ENCODE peak calls at places on chromosome 10, in five cellular contexts. One of them, this sample, is unnamed.

GRCh38 chr10:29961351-29961750 is 98.0 kb downstream of the JCAD start:
- DNase-seq in activated CD8-positive, alpha-beta memory T cell treated with anti-CD3 and anti-CD28 coated beads for 48 hours: no peak
- DNase-seq in HEK293T: no peak
- DNase-seq in memory B cell: no peak
- DNase-seq in cardiac fibroblast: no peak
- DNase-seq in this sample: no peak

GRCh38 chr10:61633665-61634064 is 29.1 kb upstream of the CABCOCO1 start:
- DNase-seq in activated CD8-positive, alpha-beta memory T cell treated with anti-CD3 and anti-CD28 coated beads for 48 hours: no peak
- DNase-seq in HEK293T: no peak
- DNase-seq in memory B cell: no peak
- DNase-seq in cardiac fibroblast: peak; percentile 41
- DNase-seq in this sample: no peak

GRCh38 chr10:50275650-50276235 is 24.4 kb upstream of the ASAH2 start:
- DNase-seq in activated CD8-positive, alpha-beta memory T cell treated with anti-CD3 and anti-CD28 coated beads for 48 hours: no peak
- DNase-seq in HEK293T: peak; percentile 50
- DNase-seq in memory B cell: peak; percentile 31
- DNase-seq in cardiac fibroblast: peak; percentile 24
- DNase-seq in this sample: no peak

GRCh38 chr10:101397140-101397539 is 43.2 kb downstream of the BTRC start:
- DNase-seq in activated CD8-positive, alpha-beta memory T cell treated with anti-CD3 and anti-CD28 coated beads for 48 hours: no peak
- DNase-seq in HEK293T: peak; percentile 33
- DNase-seq in memory B cell: peak; percentile 7
- DNase-seq in cardiac fibroblast: peak; percentile 93
- DNase-seq in this sample: no peak

GRCh38 chr10:11246752-11247467 is 229.2 kb downstream of the CELF2 start:
- DNase-seq in activated CD8-positive, alpha-beta memory T cell treated with anti-CD3 and anti-CD28 coated beads for 48 hours: no peak
- DNase-seq in HEK293T: no peak
- DNase-seq in memory B cell: no peak
- DNase-seq in cardiac fibroblast: no peak
- DNase-seq in this sample: no peak

GRCh38 chr10:132722391-132722790 is 63.6 kb downstream of the NKX6-2 start:
- DNase-seq in activated CD8-positive, alpha-beta memory T cell treated with anti-CD3 and anti-CD28 coated beads for 48 hours: no peak
- DNase-seq in HEK293T: peak; percentile 58
- DNase-seq in memory B cell: no peak
- DNase-seq in cardiac fibroblast: no peak
- DNase-seq in this sample: no peak

GRCh38 chr10:31896972-31897384 is 31.7 kb downstream of the ARHGAP12 start:
- DNase-seq in activated CD8-positive, alpha-beta memory T cell treated with anti-CD3 and anti-CD28 coated beads for 48 hours: no peak
- DNase-seq in HEK293T: no peak
- DNase-seq in memory B cell: no peak
- DNase-seq in cardiac fibroblast: peak; percentile 81
- DNase-seq in this sample: no peak

GRCh38 chr10:124301736-124302135 is 117.0 kb downstream of the OAT start:
- DNase-seq in activated CD8-positive, alpha-beta memory T cell treated with anti-CD3 and anti-CD28 coated beads for 48 hours: no peak
- DNase-seq in HEK293T: no peak
- DNase-seq in memory B cell: no peak
- DNase-seq in cardiac fibroblast: no peak
- DNase-seq in this sample: no peak

GRCh38 chr10:93390691-93391090 is 91.4 kb downstream of the MYOF start:
- DNase-seq in activated CD8-positive, alpha-beta memory T cell treated with anti-CD3 and anti-CD28 coated beads for 48 hours: no peak
- DNase-seq in HEK293T: no peak
- DNase-seq in memory B cell: no peak
- DNase-seq in cardiac fibroblast: no peak
- DNase-seq in this sample: no peak